ENCODE peak calls at places on chromosomes 6 and 20, in four cellular contexts. I, D, G and B are unnamed samples.

GRCh38 chr6:6764764-6765434 is 176.4 kb downstream of the LY86 start:
- DNase-seq in I (no peak), D (no peak), G (no peak), B (no peak)

GRCh38 chr20:23193985-23194384 is 107.9 kb upstream of the CD93 start:
- DNase-seq in I (no peak), D (no peak), G (no peak), B (no peak)

GRCh38 chr20:62274332-62275262 is 28.2 kb upstream of the ADRM1 start:
- DNase-seq in I (no peak), D (no peak), G (no peak), B (no peak)

GRCh38 chr6:116287668-116288282 is 8.0 kb upstream of the TSPYL1 start:
- DNase-seq in I (peak; percentile 61), D (no peak), G (no peak), B (no peak)

GRCh38 chr20:63107449-63108200 is 100.9 kb upstream of the BHLHE23 start:
- DNase-seq in I (no peak), D (no peak), G (no peak), B (no peak)

GRCh38 chr6:138204792-138205384 is 13.4 kb downstream of the PBOV1 start:
- DNase-seq in I (no peak), D (no peak), G (no peak), B (no peak)

GRCh38 chr6:25342784-25343183 is 63.6 kb downstream of the CARMIL1 start:
- DNase-seq in I (no peak), D (no peak), G (no peak), B (no peak)

GRCh38 chr6:45949256-45949655 is 66.4 kb downstream of the CLIC5 start:
- DNase-seq in I (no peak), D (no peak), G (no peak), B (no peak)

GRCh38 chr20:46408281-46408731 is 1.9 kb upstream of the ELMO2 start:
- DNase-seq in I (no peak), D (no peak), G (no peak), B (no peak)

GRCh38 chr6:130700397-130700796 is 126.8 kb upstream of the SMLR1 start:
- DNase-seq in I (no peak), D (no peak), G (no peak), B (no peak)